ENCODE peak calls at places on chromosomes 5 and 9, in six cellular contexts. One of them, this sample, is unnamed.

GRCh38 chr5:82662340-82662739 is 384.2 kb upstream of the RPS23 start:
- DNase-seq in cardiac muscle cell: peak
- DNase-seq in anterior cingulate cortex: no peak
- DNase-seq in T-cell: no peak
- DNase-seq in posterior vena cava: no peak
- DNase-seq in heart right ventricle: no peak
- DNase-seq in this sample: no peak

GRCh38 chr5:123180178-123180577 is 91.1 kb downstream of the PRDM6 start:
- DNase-seq in cardiac muscle cell: no peak
- DNase-seq in anterior cingulate cortex: no peak
- DNase-seq in T-cell: no peak
- DNase-seq in posterior vena cava: peak
- DNase-seq in heart right ventricle: peak
- DNase-seq in this sample: no peak

GRCh38 chr5:135457424-135458071 is 5.4 kb upstream of the TIFAB start:
- DNase-seq in cardiac muscle cell: peak
- DNase-seq in anterior cingulate cortex: no peak
- DNase-seq in T-cell: peak
- DNase-seq in posterior vena cava: peak
- DNase-seq in heart right ventricle: peak
- DNase-seq in this sample: peak

GRCh38 chr9:134678671-134679443 is 37.3 kb downstream of the COL5A1 start:
- DNase-seq in cardiac muscle cell: no peak
- DNase-seq in anterior cingulate cortex: no peak
- DNase-seq in T-cell: no peak
- DNase-seq in posterior vena cava: peak
- DNase-seq in heart right ventricle: no peak
- DNase-seq in this sample: no peak

GRCh38 chr9:128627127-128627715 is 29.4 kb downstream of the DYNC2I2 start:
- DNase-seq in cardiac muscle cell: no peak
- DNase-seq in anterior cingulate cortex: no peak
- DNase-seq in T-cell: no peak
- DNase-seq in posterior vena cava: no peak
- DNase-seq in heart right ventricle: no peak
- DNase-seq in this sample: no peak

GRCh38 chr5:173383711-173384110 is 55.5 kb upstream of the STC2 start:
- DNase-seq in cardiac muscle cell: peak
- DNase-seq in anterior cingulate cortex: no peak
- DNase-seq in T-cell: no peak
- DNase-seq in posterior vena cava: no peak
- DNase-seq in heart right ventricle: no peak
- DNase-seq in this sample: no peak

GRCh38 chr5:172303090-172303995 is 19.8 kb upstream of the UBTD2 start:
- DNase-seq in cardiac muscle cell: no peak
- DNase-seq in anterior cingulate cortex: no peak
- DNase-seq in T-cell: no peak
- DNase-seq in posterior vena cava: no peak
- DNase-seq in heart right ventricle: no peak
- DNase-seq in this sample: no peak

GRCh38 chr9:109907810-109908458 is 127.9 kb downstream of the PALM2AKAP2 start:
- DNase-seq in cardiac muscle cell: peak
- DNase-seq in anterior cingulate cortex: no peak
- DNase-seq in T-cell: no peak
- DNase-seq in posterior vena cava: no peak
- DNase-seq in heart right ventricle: no peak
- DNase-seq in this sample: no peak

GRCh38 chr5:32029291-32029690 is 144.8 kb downstream of the GOLPH3 start:
- DNase-seq in cardiac muscle cell: peak
- DNase-seq in anterior cingulate cortex: no peak
- DNase-seq in T-cell: no peak
- DNase-seq in posterior vena cava: no peak
- DNase-seq in heart right ventricle: no peak
- DNase-seq in this sample: no peak

GRCh38 chr9:19732570-19732969 is 56.3 kb downstream of the SLC24A2 start:
- DNase-seq in cardiac muscle cell: no peak
- DNase-seq in anterior cingulate cortex: no peak
- DNase-seq in T-cell: no peak
- DNase-seq in posterior vena cava: no peak
- DNase-seq in heart right ventricle: no peak
- DNase-seq in this sample: no peak

GRCh38 chr9:110545705-110546104 is 33.8 kb downstream of the SVEP1 start:
- DNase-seq in cardiac muscle cell: no peak
- DNase-seq in anterior cingulate cortex: no peak
- DNase-seq in T-cell: no peak
- DNase-seq in posterior vena cava: no peak
- DNase-seq in heart right ventricle: no peak
- DNase-seq in this sample: no peak

GRCh38 chr5:112419050-112419595 is at the start of gene EPB41L4A:
- DNase-seq in cardiac muscle cell: peak
- DNase-seq in anterior cingulate cortex: no peak
- DNase-seq in T-cell: no peak
- DNase-seq in posterior vena cava: peak
- DNase-seq in heart right ventricle: peak
- DNase-seq in this sample: peak

GRCh38 chr5:154371687-154372086 is 74.1 kb upstream of the SAP30L start:
- DNase-seq in cardiac muscle cell: peak
- DNase-seq in anterior cingulate cortex: no peak
- DNase-seq in T-cell: no peak
- DNase-seq in posterior vena cava: no peak
- DNase-seq in heart right ventricle: no peak
- DNase-seq in this sample: peak

GRCh38 chr5:16304846-16305245 is 125.3 kb upstream of the MARCHF11 start:
- DNase-seq in cardiac muscle cell: no peak
- DNase-seq in anterior cingulate cortex: no peak
- DNase-seq in T-cell: no peak
- DNase-seq in posterior vena cava: no peak
- DNase-seq in heart right ventricle: no peak
- DNase-seq in this sample: no peak

GRCh38 chr5:137214446-137215189 is 284.5 kb downstream of the SPOCK1 start:
- DNase-seq in cardiac muscle cell: no peak
- DNase-seq in anterior cingulate cortex: no peak
- DNase-seq in T-cell: no peak
- DNase-seq in posterior vena cava: no peak
- DNase-seq in heart right ventricle: no peak
- DNase-seq in this sample: no peak

GRCh38 chr5:100616981-100617380 is 81.8 kb downstream of the FAM174A start:
- DNase-seq in cardiac muscle cell: no peak
- DNase-seq in anterior cingulate cortex: no peak
- DNase-seq in T-cell: no peak
- DNase-seq in posterior vena cava: no peak
- DNase-seq in heart right ventricle: no peak
- DNase-seq in this sample: no peak

GRCh38 chr9:124415852-124416484 is 726 bp upstream of the PSMB7 start:
- DNase-seq in cardiac muscle cell: no peak
- DNase-seq in anterior cingulate cortex: no peak
- DNase-seq in T-cell: no peak
- DNase-seq in posterior vena cava: no peak
- DNase-seq in heart right ventricle: no peak
- DNase-seq in this sample: peak

GRCh38 chr9:107768224-107768623 is 278.7 kb upstream of the KLF4 start:
- DNase-seq in cardiac muscle cell: no peak
- DNase-seq in anterior cingulate cortex: no peak
- DNase-seq in T-cell: no peak
- DNase-seq in posterior vena cava: no peak
- DNase-seq in heart right ventricle: peak
- DNase-seq in this sample: no peak

GRCh38 chr9:110320651-110321050 is 17.0 kb downstream of the TXNDC8 start:
- DNase-seq in cardiac muscle cell: peak
- DNase-seq in anterior cingulate cortex: no peak
- DNase-seq in T-cell: no peak
- DNase-seq in posterior vena cava: no peak
- DNase-seq in heart right ventricle: no peak
- DNase-seq in this sample: no peak

GRCh38 chr9:136336156-136336860 is 9.0 kb downstream of the GPSM1 start:
- DNase-seq in cardiac muscle cell: no peak
- DNase-seq in anterior cingulate cortex: no peak
- DNase-seq in T-cell: no peak
- DNase-seq in posterior vena cava: no peak
- DNase-seq in heart right ventricle: no peak
- DNase-seq in this sample: no peak